ENCODE peak calls at places on chromosomes 11 and 22, in seven cellular contexts. One of them, this sample, is unnamed.

GRCh38 chr11:100445231-100445735 is 241.8 kb upstream of the ARHGAP42 start:
- DNase-seq in vagina: no peak
- DNase-seq in CD4-positive, alpha-beta memory T cell: no peak
- DNase-seq in GM12891: no peak
- DNase-seq in neuronal stem cell: no peak
- DNase-seq in HCT116: no peak
- DNase-seq in A172: peak; percentile 36
- DNase-seq in this sample: no peak

GRCh38 chr11:119471329-119471728 is 48.4 kb upstream of the THY1 start:
- DNase-seq in vagina: peak; percentile 84
- DNase-seq in neuronal stem cell: no peak
- DNase-seq in A172: no peak
- DNase-seq in GM12891: no peak
- DNase-seq in HCT116: no peak
- DNase-seq in CD4-positive, alpha-beta memory T cell: no peak
- DNase-seq in this sample: no peak

GRCh38 chr11:121534131-121535093 is 81.6 kb upstream of the SORL1-AS1 start:
- DNase-seq in GM12891: no peak
- DNase-seq in HCT116: no peak
- DNase-seq in vagina: peak; percentile 20
- DNase-seq in CD4-positive, alpha-beta memory T cell: no peak
- DNase-seq in A172: no peak
- DNase-seq in neuronal stem cell: no peak
- DNase-seq in this sample: no peak

GRCh38 chr11:116492600-116492999 is 280.2 kb downstream of the BUD13 start:
- DNase-seq in CD4-positive, alpha-beta memory T cell: no peak
- DNase-seq in neuronal stem cell: no peak
- DNase-seq in HCT116: no peak
- DNase-seq in vagina: no peak
- DNase-seq in GM12891: no peak
- DNase-seq in A172: no peak
- DNase-seq in this sample: no peak

GRCh38 chr22:48261706-48262105 is 1499.3 kb downstream of the TBC1D22A start:
- DNase-seq in CD4-positive, alpha-beta memory T cell: no peak
- DNase-seq in HCT116: no peak
- DNase-seq in neuronal stem cell: no peak
- DNase-seq in GM12891: no peak
- DNase-seq in A172: no peak
- DNase-seq in vagina: no peak
- DNase-seq in this sample: no peak

GRCh38 chr11:108628812-108629211 is 35.2 kb upstream of the EXPH5 start:
- DNase-seq in A172: no peak
- DNase-seq in neuronal stem cell: no peak
- DNase-seq in CD4-positive, alpha-beta memory T cell: no peak
- DNase-seq in vagina: no peak
- DNase-seq in GM12891: no peak
- DNase-seq in HCT116: no peak
- DNase-seq in this sample: no peak

GRCh38 chr11:111452146-111452545 is 60.0 kb downstream of the BTG4 start:
- DNase-seq in vagina: no peak
- DNase-seq in neuronal stem cell: no peak
- DNase-seq in A172: no peak
- DNase-seq in CD4-positive, alpha-beta memory T cell: no peak
- DNase-seq in GM12891: no peak
- DNase-seq in HCT116: no peak
- DNase-seq in this sample: no peak

GRCh38 chr11:126277322-126277721 is 5.6 kb upstream of the TIRAP start:
- DNase-seq in GM12891: no peak
- DNase-seq in CD4-positive, alpha-beta memory T cell: no peak
- DNase-seq in A172: no peak
- DNase-seq in vagina: no peak
- DNase-seq in HCT116: no peak
- DNase-seq in neuronal stem cell: no peak
- DNase-seq in this sample: no peak

GRCh38 chr11:115194798-115195101 is 309.5 kb downstream of the CADM1 start:
- DNase-seq in CD4-positive, alpha-beta memory T cell: no peak
- DNase-seq in neuronal stem cell: no peak
- DNase-seq in HCT116: no peak
- DNase-seq in vagina: no peak
- DNase-seq in A172: no peak
- DNase-seq in GM12891: no peak
- DNase-seq in this sample: no peak

GRCh38 chr22:39183991-39184585 is 31.6 kb upstream of the CBX7 start:
- DNase-seq in neuronal stem cell: no peak
- DNase-seq in HCT116: peak; percentile 27
- DNase-seq in GM12891: no peak
- DNase-seq in A172: peak; percentile 48
- DNase-seq in CD4-positive, alpha-beta memory T cell: no peak
- DNase-seq in vagina: no peak
- DNase-seq in this sample: no peak

GRCh38 chr11:119874660-119875238 is 145.7 kb upstream of the NECTIN1 start:
- DNase-seq in CD4-positive, alpha-beta memory T cell: no peak
- DNase-seq in A172: no peak
- DNase-seq in vagina: no peak
- DNase-seq in HCT116: no peak
- DNase-seq in neuronal stem cell: no peak
- DNase-seq in GM12891: no peak
- DNase-seq in this sample: no peak

GRCh38 chr22:46002757-46003270 is 25.9 kb upstream of the WNT7B start:
- DNase-seq in CD4-positive, alpha-beta memory T cell: no peak
- DNase-seq in HCT116: no peak
- DNase-seq in neuronal stem cell: no peak
- DNase-seq in GM12891: no peak
- DNase-seq in vagina: no peak
- DNase-seq in A172: peak; percentile 89
- DNase-seq in this sample: no peak

GRCh38 chr22:49545606-49546005 is 282.1 kb downstream of the BRD1 start:
- DNase-seq in CD4-positive, alpha-beta memory T cell: no peak
- DNase-seq in vagina: no peak
- DNase-seq in HCT116: no peak
- DNase-seq in GM12891: no peak
- DNase-seq in neuronal stem cell: no peak
- DNase-seq in A172: no peak
- DNase-seq in this sample: no peak

GRCh38 chr11:69916806-69917387 is 97.7 kb upstream of the FGF3 start:
- DNase-seq in A172: no peak
- DNase-seq in GM12891: no peak
- DNase-seq in HCT116: no peak
- DNase-seq in vagina: no peak
- DNase-seq in CD4-positive, alpha-beta memory T cell: no peak
- DNase-seq in neuronal stem cell: no peak
- DNase-seq in this sample: no peak

GRCh38 chr11:98657711-98658110 is 363.0 kb upstream of the CNTN5 start:
- DNase-seq in CD4-positive, alpha-beta memory T cell: no peak
- DNase-seq in A172: no peak
- DNase-seq in vagina: no peak
- DNase-seq in neuronal stem cell: peak; percentile 9
- DNase-seq in GM12891: no peak
- DNase-seq in HCT116: no peak
- DNase-seq in this sample: no peak

GRCh38 chr11:100738701-100739100 is 51.6 kb downstream of the ARHGAP42 start:
- DNase-seq in HCT116: no peak
- DNase-seq in CD4-positive, alpha-beta memory T cell: no peak
- DNase-seq in GM12891: no peak
- DNase-seq in vagina: no peak
- DNase-seq in neuronal stem cell: no peak
- DNase-seq in A172: no peak
- DNase-seq in this sample: no peak

GRCh38 chr11:40186401-40187091 is 1272.9 kb downstream of the LRRC4C start:
- DNase-seq in neuronal stem cell: no peak
- DNase-seq in GM12891: no peak
- DNase-seq in vagina: no peak
- DNase-seq in CD4-positive, alpha-beta memory T cell: no peak
- DNase-seq in A172: no peak
- DNase-seq in HCT116: no peak
- DNase-seq in this sample: no peak

GRCh38 chr11:69351460-69351859 is 57.5 kb downstream of the MYEOV start:
- DNase-seq in A172: peak; percentile 82
- DNase-seq in neuronal stem cell: no peak
- DNase-seq in vagina: no peak
- DNase-seq in CD4-positive, alpha-beta memory T cell: no peak
- DNase-seq in GM12891: no peak
- DNase-seq in HCT116: no peak
- DNase-seq in this sample: no peak

GRCh38 chr11:35211952-35212351 is 73.0 kb downstream of the CD44 start:
- DNase-seq in GM12891: no peak
- DNase-seq in HCT116: no peak
- DNase-seq in A172: no peak
- DNase-seq in vagina: no peak
- DNase-seq in CD4-positive, alpha-beta memory T cell: no peak
- DNase-seq in neuronal stem cell: no peak
- DNase-seq in this sample: peak; percentile 15

This sample was measured in germinal center.